ENCODE peak calls at places on chromosomes 6 and 20, in nine cellular contexts. A is foreskin fibroblast, G is AG10803, R is tibial artery, D is AG09319, N is heart left ventricle, J is Caco-2, I is nephron progenitor cell, Y is colonic mucosa. H is an unnamed sample.

GRCh38 chr6:136740050-136740974 is 52.0 kb downstream of the MAP3K5 start:
- DNase-seq in N (no peak), I (no peak), A (no peak), R (no peak), Y (peak), G (peak), J (no peak), D (no peak), H (no peak)

GRCh38 chr6:19150307-19150706 is 686.9 kb upstream of the ID4 start:
- DNase-seq in D (no peak), R (no peak), Y (no peak), I (no peak), J (no peak), N (no peak), G (no peak), A (no peak), H (no peak)

GRCh38 chr6:27157461-27158315 is 89.8 kb upstream of the PRSS16 start:
- DNase-seq in I (peak), G (peak), N (peak), Y (peak), D (no peak), A (peak), R (peak), J (peak), H (no peak)

GRCh38 chr6:136284909-136285308 is 4.7 kb downstream of the BCLAF1 start:
- DNase-seq in J (no peak), D (no peak), G (peak), R (no peak), I (no peak), N (no peak), A (peak), Y (no peak), H (no peak)

GRCh38 chr6:37556884-37557644 is 57.4 kb upstream of the CCDC167 start:
- DNase-seq in N (no peak), R (no peak), D (no peak), G (no peak), I (peak), A (no peak), J (no peak), Y (no peak), H (no peak)

GRCh38 chr6:83613378-83613777 is 95.5 kb downstream of the SNAP91 start:
- DNase-seq in D (no peak), A (no peak), I (no peak), J (no peak), N (no peak), Y (no peak), R (no peak), G (no peak), H (no peak)

GRCh38 chr20:35870541-35871307 is 83.6 kb downstream of the SCAND1 start:
- DNase-seq in N (no peak), Y (no peak), G (peak), I (no peak), R (no peak), J (no peak), D (no peak), A (no peak), H (no peak)

GRCh38 chr6:112563368-112563767 is 216.2 kb downstream of the RFPL4B start:
- DNase-seq in N (no peak), Y (no peak), J (no peak), G (peak), D (no peak), R (no peak), I (peak), A (no peak), H (no peak)

GRCh38 chr20:6104493-6105188 is 18.2 kb downstream of the FERMT1 start:
- DNase-seq in N (no peak), R (no peak), I (no peak), J (no peak), Y (no peak), G (peak), D (no peak), A (no peak), H (no peak)

GRCh38 chr20:4820833-4821518 is 99.3 kb downstream of the PRND start:
- DNase-seq in R (no peak), G (peak), D (peak), N (no peak), J (no peak), I (no peak), A (peak), Y (no peak), H (no peak)

GRCh38 chr6:39707962-39708683 is 17.1 kb downstream of the KIF6 start:
- DNase-seq in I (no peak), A (no peak), Y (no peak), G (peak), D (no peak), N (no peak), J (no peak), R (no peak), H (no peak)

GRCh38 chr20:31472395-31473330 is 2.3 kb downstream of the DEFB124 start:
- DNase-seq in J (peak), G (peak), I (no peak), D (no peak), A (no peak), Y (no peak), N (peak), R (no peak), H (no peak)

GRCh38 chr6:6697620-6698019 is 109.1 kb downstream of the LY86 start:
- DNase-seq in N (no peak), R (no peak), Y (no peak), D (no peak), J (no peak), G (peak), I (no peak), A (no peak), H (no peak)

GRCh38 chr6:11172501-11173337 is 59.7 kb downstream of the NEDD9 start:
- DNase-seq in J (peak), A (peak), Y (peak), G (peak), N (peak), D (no peak), R (peak), I (peak), H (peak)

GRCh38 chr6:20403080-20403765 is 1.5 kb downstream of the E2F3 start:
- DNase-seq in D (peak), R (peak), N (peak), G (peak), Y (peak), J (peak), I (peak), A (peak), H (peak)

GRCh38 chr20:51460569-51461265 is 81.8 kb downstream of the NFATC2 start:
- DNase-seq in D (no peak), A (no peak), Y (no peak), I (no peak), G (no peak), R (no peak), J (peak), N (no peak), H (no peak)

GRCh38 chr20:24017160-24017761 is 28.7 kb upstream of the GGTLC1 start:
- DNase-seq in R (no peak), G (no peak), A (no peak), J (no peak), I (no peak), N (no peak), D (no peak), Y (no peak), H (no peak)

GRCh38 chr6:136012948-136013347 is 161.4 kb downstream of the PDE7B start:
- DNase-seq in I (no peak), J (no peak), R (no peak), N (no peak), G (peak), Y (no peak), D (no peak), A (no peak), H (no peak)

GRCh38 chr6:9796827-9797226 is 618.0 kb downstream of the TFAP2A start:
- DNase-seq in N (no peak), I (no peak), G (no peak), A (no peak), D (no peak), J (no peak), R (no peak), Y (no peak), H (no peak)

GRCh38 chr6:10801224-10801848 is 37.0 kb downstream of the MAK start:
- DNase-seq in R (peak), N (peak), J (peak), G (peak), Y (peak), D (peak), I (peak), A (peak), H (peak)

GRCh38 chr6:169529931-169530761 is 171.7 kb downstream of the WDR27 start:
- DNase-seq in R (peak), J (no peak), N (no peak), Y (peak), A (peak), D (peak), I (no peak), G (peak), H (no peak)

GRCh38 chr6:37239950-37240713 is 17.4 kb upstream of the TBC1D22B start:
- DNase-seq in R (peak), G (peak), Y (peak), D (peak), J (no peak), I (no peak), N (peak), A (peak), H (peak)

GRCh38 chr6:16168858-16169257 is 40.0 kb downstream of the MYLIP start:
- DNase-seq in J (no peak), A (peak), I (no peak), R (no peak), G (peak), D (no peak), Y (no peak), N (no peak), H (no peak)

GRCh38 chr6:140736227-140736626 is 1361.8 kb upstream of the CITED2 start:
- DNase-seq in J (no peak), N (no peak), A (no peak), D (peak), R (no peak), Y (no peak), G (peak), I (no peak), H (no peak)

GRCh38 chr6:17004269-17004668 is 97.6 kb upstream of the STMND1 start:
- DNase-seq in Y (no peak), I (no peak), N (no peak), J (no peak), D (no peak), R (no peak), A (no peak), G (peak), H (no peak)

GRCh38 chr20:35602851-35603495 is 12.7 kb upstream of the SPAG4 start:
- DNase-seq in J (no peak), R (no peak), Y (no peak), I (no peak), N (no peak), A (no peak), G (no peak), D (no peak), H (no peak)

GRCh38 chr20:13342469-13343242 is 121.6 kb downstream of the ISM1 start:
- DNase-seq in G (peak), J (peak), R (peak), A (peak), I (no peak), N (no peak), D (no peak), Y (no peak), H (no peak)

GRCh38 chr6:17429381-17430061 is 36.1 kb downstream of the CAP2 start:
- DNase-seq in Y (no peak), R (no peak), G (no peak), D (no peak), A (peak), J (no peak), N (no peak), I (no peak), H (no peak)

GRCh38 chr6:29653452-29654038 is 3.3 kb upstream of the MOG start:
- DNase-seq in I (peak), R (no peak), N (peak), D (peak), Y (peak), J (no peak), G (peak), A (peak), H (no peak)

GRCh38 chr20:37538003-37538402 is 10.3 kb upstream of the BLCAP start:
- DNase-seq in R (no peak), I (no peak), N (no peak), Y (no peak), A (peak), J (peak), D (no peak), G (peak), H (no peak)

GRCh38 chr20:48716086-48716485 is 111.7 kb downstream of the PREX1 start:
- DNase-seq in J (no peak), A (no peak), N (no peak), Y (no peak), D (no peak), G (no peak), R (no peak), I (no peak), H (no peak)

GRCh38 chr6:31547727-31548422 is 467 bp downstream of the NFKBIL1 start:
- DNase-seq in I (peak), Y (no peak), J (no peak), R (no peak), G (no peak), A (no peak), D (no peak), N (no peak), H (no peak)

GRCh38 chr6:108395297-108395696 is 100.4 kb downstream of the AFG1L start:
- DNase-seq in Y (no peak), D (no peak), R (no peak), N (no peak), A (no peak), J (no peak), G (no peak), I (no peak), H (no peak)

GRCh38 chr6:3876131-3876530 is 27.0 kb downstream of the FAM50B start:
- DNase-seq in D (no peak), J (no peak), G (no peak), Y (no peak), I (no peak), A (peak), R (peak), N (no peak), H (no peak)

GRCh38 chr20:40274912-40275654 is 414.0 kb downstream of the MAFB start:
- DNase-seq in G (no peak), D (no peak), R (no peak), Y (no peak), J (no peak), I (peak), N (no peak), A (no peak), H (no peak)

GRCh38 chr6:152954443-152954842 is 28.4 kb downstream of the FBXO5 start:
- DNase-seq in R (no peak), D (no peak), A (no peak), G (no peak), J (no peak), I (no peak), N (no peak), Y (no peak), H (no peak)
- TF ChIP-seq CTCF in R (no peak), D (no peak), A (no peak), G (peak), J (no peak), I (no peak), N (no peak), Y (no peak), H (no peak)

GRCh38 chr6:131063028-131063763 is at the start of gene EPB41L2:
- DNase-seq in D (peak), G (peak), R (peak), Y (peak), N (peak), I (peak), J (peak), A (peak), H (peak)
- TF ChIP-seq CTCF in D (no peak), G (peak), R (peak), Y (no peak), N (no peak), I (no peak), J (peak), A (no peak), H (peak)

GRCh38 chr6:127690092-127690491 is 113.1 kb downstream of the C6orf58 start:
- DNase-seq in J (no peak), D (peak), I (no peak), G (peak), Y (no peak), N (no peak), R (no peak), A (peak), H (no peak)
- TF ChIP-seq CTCF in J (peak), D (peak), I (peak), G (peak), Y (no peak), N (peak), R (no peak), A (peak), H (peak)

DNA sequence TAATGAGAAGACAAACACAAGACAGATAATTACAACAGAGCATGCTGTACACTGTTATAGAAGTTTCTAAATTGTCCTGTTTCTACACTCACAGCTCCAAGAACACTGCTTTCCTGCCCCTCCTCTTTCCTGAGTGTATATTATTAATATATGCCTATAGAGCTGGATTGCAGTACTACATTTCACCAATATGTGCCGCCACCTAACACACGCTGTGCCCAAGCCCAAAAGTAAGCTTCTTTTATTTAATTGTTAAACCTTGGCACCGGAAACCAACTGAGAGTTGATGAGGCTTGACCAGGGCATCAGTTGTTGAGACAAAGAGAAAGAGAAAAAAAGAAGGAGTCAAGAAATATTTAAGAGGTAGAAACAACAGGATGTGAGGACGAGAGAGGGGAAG is 16.0 kb upstream of the PTPRT start:
- DNase-seq in G (no peak), A (no peak), I (no peak), R (no peak), J (no peak), N (no peak), D (no peak), Y (no peak), H (no peak)
- TF ChIP-seq CTCF in G (no peak), A (no peak), I (no peak), R (no peak), J (peak), N (no peak), D (no peak), Y (no peak), H (peak)